ENCODE peak calls at places on chromosomes 6 and 20, in five cellular contexts. M is germinal center; C is activated naive CD8-positive, alpha-beta T cell treated with anti-CD3 and anti-CD28 coated beads, Interleukin-2, amount 50 U/mL, for 16 hours; J is ascending aorta; P is endothelial cell of umbilical vein. G is an unnamed sample.

GRCh38 chr20:37501940-37502339 is 19.1 kb upstream of the NNAT start:
- DNase-seq in M (no peak), C (no peak), J (no peak), P (no peak), G (no peak)

GRCh38 chr20:23049201-23049932 is at the start of gene THBD:
- DNase-seq in M (no peak), C (no peak), J (peak), P (peak), G (no peak)

GRCh38 chr6:14798996-14799588 is 446.8 kb upstream of the JARID2 start:
- DNase-seq in M (no peak), C (no peak), J (no peak), P (no peak), G (no peak)

GRCh38 chr20:8020314-8021079 is 936 bp upstream of the TMX4 start:
- DNase-seq in M (peak), C (no peak), J (no peak), P (no peak), G (no peak)

GRCh38 chr20:14687317-14687716 is 349.9 kb upstream of the FLRT3 start:
- DNase-seq in M (no peak), C (no peak), J (no peak), P (no peak), G (no peak)

GRCh38 chr20:58623579-58624473 is 27.3 kb upstream of the STX16 start:
- DNase-seq in M (no peak), C (no peak), J (peak), P (peak), G (no peak)

GRCh38 chr6:109526905-109527628 is 44.0 kb upstream of the ZBTB24 start:
- DNase-seq in M (peak), C (peak), J (no peak), P (peak), G (peak)

GRCh38 chr20:23115823-23116222 is 29.7 kb upstream of the CD93 start:
- DNase-seq in M (no peak), C (no peak), J (no peak), P (no peak), G (no peak)

G was measured in GM19239.